ENCODE peak calls at places on chromosomes 7 and 10, in nine cellular contexts. I is KG1; U is uterus; K is activated naive CD4-positive, alpha-beta T cell treated with anti-CD3 and anti-CD28 coated beads, Interleukin-2, amount 50 U/mL, for 16 hours; E is psoas muscle; L is Karpas-422; R is mesendoderm; G is kidney; Y is ELF-1. C is an unnamed sample.

GRCh38 chr7:148118371-148118770 is 472.2 kb upstream of the C7orf33 start:
- DNase-seq in I (no peak), U (no peak), K (no peak), E (no peak), L (no peak), R (no peak), G (no peak), Y (no peak), C (no peak)

GRCh38 chr10:79314761-79315601 is 32.3 kb upstream of the PPIF start:
- DNase-seq in I (no peak), U (peak; percentile 20), K (no peak), E (peak; percentile 63), L (no peak), R (no peak), G (no peak), Y (no peak), C (peak; percentile 18)

GRCh38 chr10:14412624-14413023 is 81.9 kb upstream of the FRMD4A start:
- DNase-seq in I (no peak), U (no peak), K (no peak), E (no peak), L (no peak), R (no peak), G (no peak), Y (no peak), C (no peak)

GRCh38 chr10:113618338-113618737 is 45.5 kb downstream of the NRAP start:
- DNase-seq in I (no peak), U (no peak), K (no peak), E (peak; percentile 56), L (no peak), R (no peak), G (no peak), Y (no peak), C (no peak)

GRCh38 chr7:128705891-128706333 is 33.2 kb upstream of the CALU start:
- DNase-seq in I (no peak), U (no peak), K (no peak), E (no peak), L (no peak), R (peak; percentile 51), G (no peak), Y (peak; percentile 60), C (peak; percentile 25)

GRCh38 chr10:48523212-48523819 is 81.6 kb downstream of the ARHGAP22 start:
- DNase-seq in I (no peak), U (peak; percentile 39), K (no peak), E (peak; percentile 72), L (no peak), R (peak; percentile 83), G (no peak), Y (peak; percentile 75), C (peak; percentile 96)

GRCh38 chr10:20887706-20888535 is 9.2 kb downstream of the NEBL start:
- DNase-seq in I (no peak), U (no peak), K (no peak), E (no peak), L (no peak), R (no peak), G (no peak), Y (no peak), C (no peak)

GRCh38 chr7:47335557-47336177 is 246.2 kb downstream of the TNS3 start:
- DNase-seq in I (no peak), U (no peak), K (no peak), E (no peak), L (no peak), R (no peak), G (no peak), Y (no peak), C (no peak)

GRCh38 chr7:37945336-37945735 is 24.9 kb downstream of the EPDR1 start:
- DNase-seq in I (no peak), U (no peak), K (no peak), E (no peak), L (no peak), R (peak; percentile 22), G (no peak), Y (no peak), C (peak; percentile 93)

GRCh38 chr7:114533151-114533550 is 118.5 kb downstream of the FOXP2 start:
- DNase-seq in I (no peak), U (no peak), K (no peak), E (no peak), L (no peak), R (peak; percentile 19), G (no peak), Y (peak; percentile 6), C (no peak)

GRCh38 chr7:119197872-119198527 is 973.5 kb downstream of the ANKRD7 start:
- DNase-seq in I (peak; percentile 6), U (no peak), K (no peak), E (no peak), L (peak; percentile 78), R (peak; percentile 85), G (no peak), Y (peak; percentile 79), C (peak; percentile 53)

GRCh38 chr7:80498481-80499349 is 13.1 kb downstream of the GNAT3 start:
- DNase-seq in I (no peak), U (no peak), K (no peak), E (no peak), L (no peak), R (no peak), G (no peak), Y (no peak), C (peak; percentile 70)

GRCh38 chr7:1360521-1360971 is 98.7 kb downstream of the MICALL2 start:
- DNase-seq in I (no peak), U (no peak), K (no peak), E (peak; percentile 28), L (no peak), R (no peak), G (peak; percentile 52), Y (no peak), C (no peak)

GRCh38 chr10:35328404-35329037 is 7.8 kb upstream of the CCNY start:
- DNase-seq in I (no peak), U (no peak), K (no peak), E (no peak), L (no peak), R (no peak), G (no peak), Y (no peak), C (peak; percentile 77)

GRCh38 chr10:116015922-116016321 is 257.1 kb downstream of the GFRA1 start:
- DNase-seq in I (no peak), U (no peak), K (no peak), E (no peak), L (no peak), R (no peak), G (no peak), Y (no peak), C (no peak)

GRCh38 chr10:28587970-28588290 is 55.0 kb downstream of the WAC start:
- DNase-seq in I (no peak), U (no peak), K (no peak), E (no peak), L (no peak), R (peak; percentile 10), G (no peak), Y (no peak), C (peak; percentile 76)

GRCh38 chr7:148276291-148277041 is 314.1 kb upstream of the C7orf33 start:
- DNase-seq in I (no peak), U (no peak), K (no peak), E (no peak), L (peak; percentile 59), R (no peak), G (no peak), Y (no peak), C (no peak)

GRCh38 chr10:89643812-89644690 is 991 bp downstream of the PANK1 start:
- DNase-seq in I (peak; percentile 83), U (peak; percentile 82), K (peak; percentile 61), E (peak; percentile 84), L (peak; percentile 96), R (peak; percentile 98), G (peak; percentile 84), Y (peak; percentile 95), C (peak; percentile 97)

GRCh38 chr10:58481569-58482109 is 31.0 kb upstream of the BICC1 start:
- DNase-seq in I (no peak), U (no peak), K (no peak), E (no peak), L (no peak), R (no peak), G (no peak), Y (no peak), C (no peak)

GRCh38 chr10:70742537-70743429 is 42.4 kb downstream of the TBATA start:
- DNase-seq in I (no peak), U (no peak), K (no peak), E (no peak), L (no peak), R (no peak), G (peak; percentile 78), Y (no peak), C (peak; percentile 51)

GRCh38 chr10:3693031-3693714 is 91.8 kb downstream of the KLF6 start:
- DNase-seq in I (no peak), U (no peak), K (no peak), E (no peak), L (no peak), R (peak; percentile 80), G (no peak), Y (no peak), C (no peak)

GRCh38 chr10:129968937-129969527 is 5.0 kb upstream of the EBF3 start:
- DNase-seq in I (peak; percentile 23), U (no peak), K (no peak), E (peak; percentile 79), L (no peak), R (peak; percentile 84), G (no peak), Y (peak; percentile 89), C (peak; percentile 52)

GRCh38 chr7:44163591-44163990 is 22.5 kb upstream of the MYL7 start:
- DNase-seq in I (no peak), U (no peak), K (no peak), E (no peak), L (no peak), R (peak; percentile 15), G (no peak), Y (peak; percentile 69), C (peak; percentile 81)

GRCh38 chr7:47666164-47666862 is 84.4 kb upstream of the TNS3 start:
- DNase-seq in I (no peak), U (no peak), K (no peak), E (no peak), L (no peak), R (no peak), G (no peak), Y (no peak), C (no peak)

GRCh38 chr10:18658992-18659783 is at the start of gene ARL5B:
- DNase-seq in I (peak; percentile 79), U (peak; percentile 98), K (peak; percentile 94), E (peak; percentile 98), L (peak; percentile 98), R (peak; percentile 99), G (peak; percentile 99), Y (peak; percentile 97), C (peak; percentile 98)

C was measured in fibroblast of mammary gland.